ENCODE peak calls at places on chromosomes 2 and 18, in seven cellular contexts. U is activated CD8-positive, alpha-beta memory T cell treated with anti-CD3 and anti-CD28 coated beads for 1 hour; R is GM06990; G is Daoy; J is AG04450; A is fibroblast of pulmonary artery; X is left ventricle myocardium inferior. Y is an unnamed sample.

GRCh38 chr2:120834206-120834605 is 98.5 kb downstream of the GLI2 start:
- DNase-seq in U (no peak), R (no peak), G (no peak), J (no peak), A (no peak), X (no peak), Y (no peak)

GRCh38 chr2:214695789-214696188 is 113.7 kb downstream of the BARD1 start:
- DNase-seq in U (no peak), R (no peak), G (no peak), J (no peak), A (peak; percentile 44), X (no peak), Y (peak; percentile 78)

GRCh38 chr2:191748528-191749180 is 70.7 kb downstream of the NABP1 start:
- DNase-seq in U (no peak), R (peak; percentile 36), G (no peak), J (no peak), A (peak; percentile 38), X (no peak), Y (no peak)

GRCh38 chr2:241844831-241845578 is 13.7 kb downstream of the PDCD1 start:
- DNase-seq in U (no peak), R (peak; percentile 16), G (no peak), J (no peak), A (no peak), X (no peak), Y (no peak)

GRCh38 chr2:185035906-185036305 is 437.6 kb downstream of the ZNF804A start:
- DNase-seq in U (no peak), R (no peak), G (no peak), J (no peak), A (no peak), X (no peak), Y (no peak)

GRCh38 chr2:184597996-184598312 is 375 bp upstream of the ZNF804A start:
- DNase-seq in U (no peak), R (no peak), G (no peak), J (no peak), A (no peak), X (no peak), Y (no peak)

GRCh38 chr18:25144835-25145234 is 207.1 kb downstream of the ZNF521 start:
- DNase-seq in U (no peak), R (no peak), G (peak; percentile 30), J (peak; percentile 67), A (peak; percentile 76), X (no peak), Y (peak; percentile 93)

GRCh38 chr2:232478571-232479340 is 8.9 kb downstream of the ECEL1 start:
- DNase-seq in U (no peak), R (no peak), G (no peak), J (no peak), A (no peak), X (peak; percentile 12), Y (no peak)

GRCh38 chr2:96195410-96196071 is 13.1 kb downstream of the STARD7 start:
- DNase-seq in U (no peak), R (no peak), G (no peak), J (peak; percentile 73), A (no peak), X (no peak), Y (no peak)

GRCh38 chr2:11786191-11786590 is 39.8 kb downstream of the LPIN1 start:
- DNase-seq in U (no peak), R (no peak), G (no peak), J (no peak), A (no peak), X (no peak), Y (no peak)

GRCh38 chr2:208406474-208407451 is at the start of gene PTH2R:
- DNase-seq in U (no peak), R (no peak), G (peak; percentile 16), J (no peak), A (no peak), X (no peak), Y (no peak)

GRCh38 chr2:199449455-199449854 is 8.3 kb downstream of the SATB2 start:
- DNase-seq in U (no peak), R (no peak), G (no peak), J (no peak), A (no peak), X (no peak), Y (no peak)

GRCh38 chr2:47559079-47559684 is 156.2 kb downstream of the MSH2 start:
- DNase-seq in U (no peak), R (no peak), G (peak; percentile 77), J (no peak), A (no peak), X (no peak), Y (peak; percentile 65)

GRCh38 chr2:59217360-59217759 is 976.2 kb upstream of the FANCL start:
- DNase-seq in U (no peak), R (no peak), G (no peak), J (no peak), A (no peak), X (no peak), Y (no peak)

GRCh38 chr18:55900380-55900779 is 312.4 kb upstream of the TCF4 start:
- DNase-seq in U (no peak), R (no peak), G (peak; percentile 21), J (no peak), A (peak; percentile 59), X (no peak), Y (peak; percentile 5)

GRCh38 chr2:16138811-16139662 is 198.7 kb downstream of the MYCN start:
- DNase-seq in U (no peak), R (no peak), G (no peak), J (no peak), A (no peak), X (no peak), Y (no peak)